ENCODE peak calls at places on chromosomes 12 and 14, in four cellular contexts. U, P, T and B are unnamed samples.
A peak's percentile ranks its signal among the peaks of the same experiment; 100 is the strongest.

GRCh38 chr14:73239463-73240241 is 2.3 kb downstream of the PAPLN start:
- DNase-seq in P (peak; percentile 14), T (no peak), U (no peak), B (no peak)

GRCh38 chr12:46124132-46124847 is 133.9 kb upstream of the SCAF11 start:
- DNase-seq in T (no peak), P (no peak), U (no peak), B (no peak)

GRCh38 chr14:21109377-21110260 is 8.8 kb downstream of the TMEM253 start:
- DNase-seq in T (no peak), P (peak; percentile 79), U (no peak), B (no peak)

GRCh38 chr12:50222275-50222783 is 55.2 kb upstream of the CERS5 start:
- DNase-seq in U (no peak), P (peak; percentile 94), T (peak; percentile 33), B (peak; percentile 30)

GRCh38 chr12:101647711-101648110 is 49.7 kb upstream of the CHPT1 start:
- DNase-seq in U (no peak), P (no peak), T (no peak), B (no peak)

GRCh38 chr14:105155681-105156413 is 12.7 kb downstream of the JAG2 start:
- DNase-seq in T (no peak), U (no peak), P (no peak), B (no peak)

GRCh38 chr12:2354151-2354991 is 301.6 kb downstream of the CACNA1C start:
- DNase-seq in U (no peak), P (peak; percentile 29), T (no peak), B (no peak)

GRCh38 chr12:110015132-110015531 is 15.9 kb downstream of the ANKRD13A start:
- DNase-seq in U (no peak), P (no peak), T (no peak), B (no peak)

GRCh38 chr12:25100203-25100602 is 94.8 kb downstream of the DNAI7 start:
- DNase-seq in U (no peak), P (no peak), T (no peak), B (no peak)

GRCh38 chr12:6343518-6343917 is 1.6 kb upstream of the TNFRSF1A start:
- DNase-seq in P (peak; percentile 53), U (no peak), T (no peak), B (no peak)

GRCh38 chr14:103021817-103022668 is 35.3 kb downstream of the CDC42BPB start:
- DNase-seq in P (peak; percentile 25), U (no peak), T (no peak), B (no peak)

GRCh38 chr12:13559318-13559978 is 362.9 kb downstream of the EMP1 start:
- DNase-seq in U (no peak), P (no peak), T (no peak), B (no peak)

GRCh38 chr14:54902521-54903420 is at the start of gene GCH1:
- DNase-seq in U (peak; percentile 52), P (peak; percentile 88), T (no peak), B (peak; percentile 40)

GRCh38 chr12:3803865-3804472 is 51.1 kb upstream of the CRACR2A start:
- DNase-seq in P (peak; percentile 83), T (peak; percentile 67), U (peak; percentile 35), B (peak; percentile 18)

GRCh38 chr12:21818627-21819026 is 44.1 kb upstream of the KCNJ8 start:
- DNase-seq in T (no peak), U (no peak), P (no peak), B (no peak)

GRCh38 chr14:67837011-67837624 is 17.5 kb downstream of the RAD51B start:
- DNase-seq in T (no peak), U (no peak), P (peak; percentile 77), B (peak; percentile 21)

GRCh38 chr12:4355843-4356327 is 23.6 kb downstream of the FGF23 start:
- DNase-seq in T (no peak), P (peak; percentile 92), U (no peak), B (no peak)

GRCh38 chr12:121823101-121823726 is 19.4 kb downstream of the SETD1B start:
- DNase-seq in T (no peak), U (no peak), P (no peak), B (no peak)

GRCh38 chr12:1559729-1560128 is 34.7 kb downstream of the FBXL14 start:
- DNase-seq in P (no peak), U (no peak), T (no peak), B (no peak)

GRCh38 chr14:105180598-105181528 is at the start of gene NUDT14:
- DNase-seq in P (peak; percentile 67), T (no peak), U (peak; percentile 83), B (peak; percentile 27)

GRCh38 chr12:93165384-93165932 is 212.3 kb upstream of the NUDT4 start:
- DNase-seq in U (no peak), T (no peak), P (peak; percentile 7), B (no peak)

GRCh38 chr14:50353126-50353525 is 41.0 kb downstream of the DMAC2L start:
- DNase-seq in P (no peak), U (no peak), T (no peak), B (no peak)

GRCh38 chr12:10366875-10367274 is 23.0 kb downstream of the KLRK1 start:
- DNase-seq in T (no peak), U (no peak), P (peak; percentile 49), B (no peak)

GRCh38 chr12:25583545-25583944 is 30.5 kb upstream of the LMNTD1 start:
- DNase-seq in T (no peak), P (peak; percentile 91), U (no peak), B (no peak)